ENCODE peak calls at places on chromosomes 2 and 18, in four cellular contexts. E, M, F and J are unnamed samples.
A peak's percentile ranks its signal among the peaks of the same experiment; 100 is the strongest.

GRCh38 chr18:39742015-39742466 is 2176.4 kb upstream of the CELF4 start:
- DNase-seq in E (no peak), M (no peak), F (peak; percentile 13), J (no peak)

GRCh38 chr18:75204262-75204977 is 4.5 kb downstream of the PTGR3 start:
- DNase-seq in E (no peak), M (no peak), F (peak; percentile 29), J (no peak)

GRCh38 chr2:101501443-101501842 is 26.5 kb upstream of the RFX8 start:
- DNase-seq in E (no peak), M (no peak), F (peak; percentile 50), J (no peak)

GRCh38 chr18:46591821-46592391 is 65.1 kb downstream of the LOXHD1 start:
- DNase-seq in E (no peak), M (no peak), F (no peak), J (no peak)

GRCh38 chr2:129870646-129871335 is 108.7 kb upstream of the RAB6C start:
- DNase-seq in E (no peak), M (no peak), F (peak; percentile 9), J (no peak)

GRCh38 chr2:188426121-188426520 is 134.4 kb downstream of the GULP1 start:
- DNase-seq in E (no peak), M (no peak), F (no peak), J (no peak)

GRCh38 chr2:23649819-23650218 is 264.8 kb downstream of the KLHL29 start:
- DNase-seq in E (no peak), M (no peak), F (no peak), J (no peak)

GRCh38 chr2:200340527-200341224 is 34.2 kb downstream of the SPATS2L start:
- DNase-seq in E (no peak), M (no peak), F (peak; percentile 61), J (no peak)

GRCh38 chr2:10329880-10330699 is 27.4 kb downstream of the HPCAL1 start:
- DNase-seq in E (no peak), M (peak; percentile 34), F (peak; percentile 67), J (no peak)

GRCh38 chr2:112607680-112608438 is 23.4 kb downstream of the CHCHD5 start:
- DNase-seq in E (no peak), M (no peak), F (no peak), J (no peak)

GRCh38 chr2:150971910-150972309 is 289.8 kb downstream of the RBM43 start:
- DNase-seq in E (no peak), M (no peak), F (no peak), J (no peak)

GRCh38 chr2:40725040-40725439 is 273.1 kb upstream of the SLC8A1 start:
- DNase-seq in E (peak; percentile 40), M (no peak), F (no peak), J (no peak)

GRCh38 chr18:7598167-7599062 is 31.3 kb downstream of the PTPRM start:
- DNase-seq in E (no peak), M (no peak), F (peak; percentile 63), J (no peak)

GRCh38 chr2:127115471-127116199 is 8.7 kb upstream of the BIN1 start:
- DNase-seq in E (peak; percentile 1), M (no peak), F (no peak), J (no peak)

GRCh38 chr18:79973517-79973916 is 9.1 kb downstream of the HSBP1L1 start:
- DNase-seq in E (no peak), M (no peak), F (no peak), J (no peak)

GRCh38 chr2:239311132-239312040 is 89.4 kb downstream of the HDAC4 start:
- DNase-seq in E (peak; percentile 76), M (peak; percentile 30), F (no peak), J (peak; percentile 62)

GRCh38 chr2:160984426-160985077 is 175.7 kb upstream of the TANK start:
- DNase-seq in E (peak; percentile 37), M (no peak), F (no peak), J (no peak)

GRCh38 chr2:239760596-239760995 is 264.5 kb downstream of the NDUFA10 start:
- DNase-seq in E (no peak), M (no peak), F (no peak), J (no peak)